ENCODE peak calls at places on chromosome 5, in four cellular contexts. Z, D, B and X are unnamed samples.

GRCh38 chr5:167853421-167853820 is 438.0 kb upstream of the WWC1 start:
- DNase-seq in Z (no peak), D (no peak), B (no peak), X (no peak)

GRCh38 chr5:102858808-102859207 is 103.7 kb downstream of the PAM start:
- DNase-seq in Z (no peak), D (no peak), B (no peak), X (no peak)

GRCh38 chr5:171310816-171311697 is 2.0 kb downstream of the TLX3 start:
- DNase-seq in Z (no peak), D (peak; percentile 65), B (no peak), X (no peak)

GRCh38 chr5:95959964-95960801 is 1.5 kb downstream of the ELL2 start:
- DNase-seq in Z (no peak), D (no peak), B (peak; percentile 45), X (no peak)

GRCh38 chr5:80662108-80662507 is 7.3 kb upstream of the DHFR start:
- DNase-seq in Z (no peak), D (no peak), B (no peak), X (no peak)

GRCh38 chr5:108686676-108687075 is 61.0 kb upstream of the FER start:
- DNase-seq in Z (no peak), D (no peak), B (no peak), X (no peak)

GRCh38 chr5:157459715-157460599 is at the start of gene NIPAL4:
- DNase-seq in Z (no peak), D (peak; percentile 33), B (peak; percentile 77), X (no peak)

GRCh38 chr5:77776606-77777206 is 567 bp upstream of the TBCA start:
- DNase-seq in Z (no peak), D (no peak), B (no peak), X (no peak)

GRCh38 chr5:134507495-134507894 is 18.0 kb upstream of the JADE2 start:
- DNase-seq in Z (no peak), D (no peak), B (no peak), X (no peak)

GRCh38 chr5:180026320-180026719 is 45.2 kb downstream of the RNF130 start:
- DNase-seq in Z (peak; percentile 30), D (no peak), B (peak; percentile 57), X (no peak)

GRCh38 chr5:138700581-138701362 is 52.5 kb upstream of the CTNNA1 start:
- DNase-seq in Z (no peak), D (no peak), B (no peak), X (no peak)

GRCh38 chr5:136729901-136730355 is 364.6 kb upstream of the TRPC7 start:
- DNase-seq in Z (no peak), D (no peak), B (peak; percentile 12), X (no peak)

GRCh38 chr5:75277463-75277862 is 40.8 kb upstream of the ANKRD31 start:
- DNase-seq in Z (no peak), D (no peak), B (no peak), X (no peak)

GRCh38 chr5:129724647-129725046 is 23.2 kb upstream of the MINAR2 start:
- DNase-seq in Z (no peak), D (peak; percentile 11), B (no peak), X (no peak)

GRCh38 chr5:58407042-58407709 is 52.7 kb downstream of the PLK2 start:
- DNase-seq in Z (no peak), D (no peak), B (no peak), X (no peak)

GRCh38 chr5:175690586-175690985 is 32.7 kb downstream of the HRH2 start:
- DNase-seq in Z (no peak), D (no peak), B (no peak), X (no peak)

GRCh38 chr5:108101105-108101504 is 280.8 kb downstream of the FBXL17 start:
- DNase-seq in Z (no peak), D (no peak), B (no peak), X (no peak)

GRCh38 chr5:20655211-20655610 is 667.2 kb upstream of the CDH18 start:
- DNase-seq in Z (no peak), D (no peak), B (no peak), X (no peak)

GRCh38 chr5:10760976-10761841 is at the start of gene DAP:
- DNase-seq in Z (peak; percentile 95), D (peak; percentile 76), B (peak; percentile 96), X (peak; percentile 63)

GRCh38 chr5:144390133-144390532 is 219.5 kb downstream of the KCTD16 start:
- DNase-seq in Z (no peak), D (peak; percentile 16), B (peak; percentile 10), X (no peak)

GRCh38 chr5:143629871-143630658 is 181.9 kb upstream of the HMHB1 start:
- DNase-seq in Z (no peak), D (no peak), B (no peak), X (no peak)

GRCh38 chr5:73232266-73233041 is 59.5 kb downstream of the TMEM174 start:
- DNase-seq in Z (no peak), D (peak; percentile 36), B (peak; percentile 44), X (no peak)

GRCh38 chr5:133801955-133802751 is 166.3 kb downstream of the C5orf15 start:
- DNase-seq in Z (no peak), D (no peak), B (peak; percentile 42), X (no peak)

GRCh38 chr5:37951946-37952721 is 112.3 kb upstream of the GDNF start:
- DNase-seq in Z (no peak), D (peak; percentile 39), B (no peak), X (no peak)

GRCh38 chr5:102919211-102919610 is 164.1 kb downstream of the PAM start:
- DNase-seq in Z (no peak), D (no peak), B (no peak), X (no peak)

GRCh38 chr5:35815089-35815936 is 41.4 kb upstream of the IL7R start:
- DNase-seq in Z (peak; percentile 61), D (peak; percentile 30), B (peak; percentile 27), X (no peak)

GRCh38 chr5:172782169-172783039 is 11.4 kb upstream of the DUSP1 start:
- DNase-seq in Z (no peak), D (no peak), B (no peak), X (no peak)

GRCh38 chr5:133754575-133755169 is 142.3 kb upstream of the FSTL4 start:
- DNase-seq in Z (peak; percentile 30), D (peak; percentile 62), B (no peak), X (peak; percentile 11)

GRCh38 chr5:112681481-112681908 is 56.2 kb upstream of the APC start:
- DNase-seq in Z (no peak), D (no peak), B (no peak), X (peak; percentile 55)

GRCh38 chr5:53037141-53037859 is 48.1 kb downstream of the ITGA2 start:
- DNase-seq in Z (no peak), D (no peak), B (no peak), X (no peak)

GRCh38 chr5:101932599-101932998 is 363.5 kb downstream of the SLCO4C1 start:
- DNase-seq in Z (no peak), D (no peak), B (no peak), X (no peak)

GRCh38 chr5:157591766-157592165 is 16.2 kb upstream of the ADAM19 start:
- DNase-seq in Z (no peak), D (no peak), B (no peak), X (no peak)

GRCh38 chr5:39998518-39998917 is 573.7 kb upstream of the DAB2 start:
- DNase-seq in Z (no peak), D (no peak), B (no peak), X (no peak)

GRCh38 chr5:93307557-93307956 is 273.5 kb downstream of the NR2F1-AS1 start:
- DNase-seq in Z (no peak), D (no peak), B (no peak), X (no peak)

GRCh38 chr5:64854855-64855254 is 86.1 kb downstream of the CWC27 start:
- DNase-seq in Z (no peak), D (no peak), B (no peak), X (no peak)

GRCh38 chr5:170216262-170216864 is 16.4 kb upstream of the C5orf58 start:
- DNase-seq in Z (peak; percentile 28), D (peak; percentile 31), B (peak; percentile 57), X (no peak)

GRCh38 chr5:558326-558725 is 34.1 kb upstream of the SLC9A3 start:
- DNase-seq in Z (no peak), D (no peak), B (no peak), X (no peak)

GRCh38 chr5:175738595-175739133 is 80.8 kb downstream of the HRH2 start:
- DNase-seq in Z (no peak), D (no peak), B (no peak), X (no peak)

GRCh38 chr5:160008877-160009590 is at the start of gene TTC1:
- DNase-seq in Z (peak; percentile 90), D (peak; percentile 90), B (peak; percentile 84), X (peak; percentile 98)
- TF ChIP-seq USF1 in Z (peak; percentile 62), D (peak; percentile 65), B (peak; percentile 77), X (peak; percentile 32)

DNA sequence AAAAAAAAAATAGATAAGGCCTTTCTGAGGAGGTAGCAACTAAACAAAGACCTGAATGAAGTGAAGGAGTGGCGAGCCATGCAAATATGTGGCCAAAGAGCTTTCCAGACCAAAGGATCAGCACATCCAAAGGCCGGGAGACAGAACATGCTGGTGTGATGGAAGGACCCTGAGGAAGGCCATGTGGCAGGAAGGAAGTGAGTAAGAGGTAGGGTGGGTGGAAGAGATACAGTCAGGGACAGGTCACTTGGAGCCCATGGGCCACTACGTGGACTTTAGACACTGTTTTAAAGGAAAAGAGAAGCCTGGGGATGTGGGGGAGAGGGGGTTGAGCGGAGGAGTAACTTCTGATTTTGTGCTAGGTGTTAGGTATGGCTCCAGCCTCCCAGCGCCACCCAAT is 31.3 kb downstream of the SPRY4 start:
- DNase-seq in Z (no peak), D (no peak), B (no peak), X (no peak)
- TF ChIP-seq USF1 in Z (no peak), D (no peak), B (no peak), X (no peak)

GRCh38 chr5:181160144-181160754 is 12.9 kb downstream of the OR2V2 start:
- DNase-seq in Z (peak; percentile 95), D (peak; percentile 74), B (peak; percentile 86), X (no peak)

GRCh38 chr5:181161534-181162175 is 14.3 kb downstream of the OR2V2 start:
- DNase-seq in Z (peak; percentile 31), D (no peak), B (no peak), X (no peak)

GRCh38 chr5:181156758-181157157 is 9.4 kb downstream of the OR2V2 start:
- DNase-seq in Z (no peak), D (no peak), B (no peak), X (no peak)

GRCh38 chr5:181159286-181160143 is 12.1 kb downstream of the OR2V2 start:
- DNase-seq in Z (peak; percentile 84), D (peak; percentile 94), B (peak; percentile 82), X (no peak)

DNA sequence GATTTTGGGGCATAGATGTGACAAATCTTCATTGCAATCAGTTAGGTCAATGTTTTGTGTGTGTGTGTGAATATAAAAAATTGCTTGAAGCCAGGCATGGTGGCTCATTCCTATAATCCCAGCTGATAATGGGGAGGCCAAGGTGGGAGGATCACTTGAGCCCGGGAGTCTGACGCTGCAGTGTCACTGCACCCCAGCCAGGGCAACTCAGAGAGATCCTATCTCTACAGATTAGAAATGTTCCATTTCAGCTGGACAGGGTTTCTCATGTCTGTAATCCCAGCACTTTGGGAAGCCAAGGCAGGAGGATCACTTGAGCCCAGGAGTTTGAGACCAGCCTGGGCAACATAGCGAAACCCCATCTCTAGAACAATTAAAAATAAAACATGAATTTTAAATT is 11.5 kb downstream of the OR2V2 start:
- DNase-seq in Z (peak; percentile 28), D (no peak), B (no peak), X (no peak)
- TF ChIP-seq USF1 in Z (no peak), D (no peak), B (no peak), X (no peak)

DNA sequence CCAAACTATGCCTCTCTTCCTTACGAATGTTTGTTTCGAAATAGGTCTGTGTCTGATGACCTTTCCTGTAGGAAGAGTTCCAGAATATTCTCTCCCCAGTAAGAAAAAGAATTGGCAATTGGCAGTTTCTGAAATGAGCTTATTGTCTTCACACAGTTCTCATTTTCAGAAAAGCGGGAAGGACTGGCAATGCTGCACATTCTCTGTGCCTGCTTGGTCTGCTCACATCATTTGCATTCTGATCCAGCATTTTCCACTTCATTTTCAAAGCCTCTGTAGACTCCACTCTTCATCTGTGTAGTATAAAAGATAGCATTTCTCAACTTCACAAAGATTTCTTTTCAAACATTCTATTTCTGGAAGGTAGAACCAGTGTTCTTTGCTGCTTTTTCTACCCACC is 120.6 kb upstream of the CCDC112 start:
- DNase-seq in Z (no peak), D (no peak), B (no peak), X (no peak)
- TF ChIP-seq USF1 in Z (no peak), D (no peak), B (no peak), X (no peak)